ENCODE peak calls at places on chromosomes 11 and 22, in five cellular contexts. N is NB4, T is fibroblast of mammary gland, S is left ventricle myocardium inferior, A is lower lobe of right lung. B is an unnamed sample.

GRCh38 chr11:80103149-80103859 is 662.5 kb upstream of the TENM4 start:
- DNase-seq in N (no peak), T (peak; percentile 95), S (no peak), A (no peak), B (peak; percentile 93)

GRCh38 chr22:24859587-24859986 is 53.6 kb downstream of the SGSM1 start:
- DNase-seq in N (no peak), T (no peak), S (no peak), A (no peak), B (no peak)

GRCh38 chr11:112412383-112412782 is 151.7 kb upstream of the PLET1 start:
- DNase-seq in N (no peak), T (peak; percentile 2), S (no peak), A (no peak), B (no peak)

GRCh38 chr11:11391796-11392195 is 38.7 kb upstream of the CSNK2A3 start:
- DNase-seq in N (no peak), T (peak; percentile 94), S (no peak), A (no peak), B (peak; percentile 86)

GRCh38 chr11:27876209-27876775 is 176.0 kb upstream of the BDNF start:
- DNase-seq in N (no peak), T (no peak), S (no peak), A (no peak), B (no peak)

GRCh38 chr11:27470166-27470565 is 2.4 kb downstream of the LGR4 start:
- DNase-seq in N (no peak), T (no peak), S (no peak), A (no peak), B (no peak)

GRCh38 chr11:6568191-6568918 is 35.1 kb downstream of the RRP8 start:
- DNase-seq in N (peak; percentile 10), T (peak; percentile 71), S (peak; percentile 51), A (no peak), B (peak; percentile 73)

GRCh38 chr11:125297346-125297910 is 132.9 kb downstream of the PKNOX2 start:
- DNase-seq in N (no peak), T (no peak), S (no peak), A (no peak), B (no peak)

GRCh38 chr22:26492220-26492619 is 8.5 kb downstream of the SRRD start:
- DNase-seq in N (no peak), T (no peak), S (no peak), A (no peak), B (no peak)

GRCh38 chr11:74288161-74288560 is 23.3 kb downstream of the P4HA3 start:
- DNase-seq in N (peak; percentile 16), T (peak; percentile 99), S (no peak), A (no peak), B (peak; percentile 95)

GRCh38 chr11:109789911-109790310 is 303.3 kb upstream of the ZC3H12C start:
- DNase-seq in N (no peak), T (no peak), S (no peak), A (no peak), B (no peak)

GRCh38 chr11:33598426-33599069 is 102.1 kb downstream of the C11orf91 start:
- DNase-seq in N (no peak), T (peak; percentile 13), S (no peak), A (no peak), B (no peak)

GRCh38 chr11:9732453-9732852 is 68.6 kb downstream of the SWAP70 start:
- DNase-seq in N (no peak), T (no peak), S (no peak), A (no peak), B (no peak)

GRCh38 chr22:30117256-30117655 is 37.0 kb downstream of the HORMAD2 start:
- DNase-seq in N (no peak), T (no peak), S (no peak), A (no peak), B (no peak)

GRCh38 chr11:31601635-31602282 is 92.2 kb downstream of the ELP4 start:
- DNase-seq in N (no peak), T (no peak), S (no peak), A (no peak), B (no peak)

DNA sequence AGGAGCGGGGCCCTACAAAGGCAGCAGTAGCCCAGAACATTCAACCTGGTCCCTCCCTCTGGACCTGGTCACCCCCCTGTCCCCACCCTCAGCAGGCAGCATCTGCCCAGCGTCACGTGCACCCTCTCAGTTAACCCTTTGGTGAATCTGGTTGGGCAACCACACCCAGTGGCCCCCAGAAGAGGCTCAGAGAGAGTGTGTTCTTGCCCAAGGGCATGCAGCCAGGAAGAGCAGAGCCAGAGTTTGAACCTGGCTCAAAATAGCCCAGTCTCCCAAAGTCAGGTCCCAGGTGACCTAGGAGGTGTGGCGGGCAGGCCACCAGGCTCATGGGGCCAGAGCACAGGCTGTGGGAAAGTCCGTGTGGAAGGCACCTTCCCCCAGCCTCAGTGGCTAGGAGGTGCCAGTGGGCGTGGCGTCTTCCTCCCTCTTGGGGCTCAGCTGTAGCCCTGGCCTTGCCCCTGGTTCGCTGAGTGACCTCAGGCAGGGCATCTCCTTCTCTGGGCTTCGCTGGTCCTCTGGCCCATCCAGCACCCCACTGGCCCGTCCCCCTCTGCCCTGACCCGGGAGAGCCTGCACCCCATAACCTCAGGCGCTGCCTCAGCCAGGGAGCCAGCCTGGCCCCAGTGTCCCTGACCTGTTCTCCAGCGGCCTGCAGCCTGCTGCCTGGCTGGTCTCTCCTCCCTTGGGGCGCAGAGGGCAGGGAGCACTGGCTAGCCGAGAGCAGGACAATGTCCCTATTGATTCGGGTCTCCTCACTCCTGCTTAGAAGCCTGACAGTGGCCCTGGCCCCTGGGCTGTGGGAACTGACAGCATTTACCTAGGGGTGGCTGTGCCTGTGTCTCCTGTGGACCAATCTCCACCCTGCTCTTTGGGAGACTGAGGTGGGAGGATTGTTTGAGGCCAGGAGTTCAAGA is 7.0 kb downstream of the ALDH3B1 start:
- DNase-seq in N (no peak), T (no peak), S (no peak), A (peak; percentile 56), B (no peak)
- TF ChIP-seq CTCF in N (no peak), T (no peak), S (no peak), A (no peak), B (no peak)

GRCh38 chr22:42619261-42620063 is 4.8 kb upstream of the POLDIP3 start:
- DNase-seq in N (no peak), T (no peak), S (no peak), A (no peak), B (no peak)

GRCh38 chr22:42623301-42623751 is 8.6 kb upstream of the POLDIP3 start:
- DNase-seq in N (no peak), T (no peak), S (no peak), A (no peak), B (no peak)

GRCh38 chr22:42620084-42620483 is 5.4 kb upstream of the POLDIP3 start:
- DNase-seq in N (no peak), T (no peak), S (no peak), A (no peak), B (no peak)

GRCh38 chr22:42622061-42622710 is 7.5 kb upstream of the POLDIP3 start:
- DNase-seq in N (no peak), T (no peak), S (no peak), A (no peak), B (no peak)

DNA sequence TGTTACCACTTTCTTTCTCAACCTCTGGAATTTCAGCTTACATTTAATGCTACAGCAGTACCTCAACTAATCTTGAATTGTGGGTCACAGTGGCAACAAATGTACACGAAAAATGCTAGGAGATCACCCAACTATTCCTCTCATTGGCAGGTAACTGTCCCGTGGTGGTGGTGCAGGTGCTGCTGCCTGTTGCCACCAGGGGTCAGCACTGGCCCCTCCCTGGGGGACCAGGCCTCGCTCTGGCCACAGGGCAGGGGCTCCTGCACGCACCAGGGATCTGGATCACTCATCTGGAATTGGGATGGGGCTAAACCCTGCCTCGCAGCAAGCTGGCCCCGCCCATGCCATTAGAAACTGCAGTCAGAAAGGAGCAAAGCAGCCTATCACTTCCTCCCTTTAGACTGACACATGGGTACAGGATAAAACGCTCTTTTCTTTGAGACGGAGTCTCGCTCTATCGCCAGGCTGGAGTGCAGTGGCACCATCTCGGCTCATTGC is 6.9 kb upstream of the POLDIP3 start:
- DNase-seq in N (peak; percentile 56), T (peak; percentile 77), S (peak; percentile 63), A (peak; percentile 74), B (peak; percentile 56)
- H3K4me3 ChIP-seq in N (no peak overlapping the region), T (no peak overlapping the region), S (no peak overlapping the region), A (no peak overlapping the region), B (no peak overlapping the region)

DNA sequence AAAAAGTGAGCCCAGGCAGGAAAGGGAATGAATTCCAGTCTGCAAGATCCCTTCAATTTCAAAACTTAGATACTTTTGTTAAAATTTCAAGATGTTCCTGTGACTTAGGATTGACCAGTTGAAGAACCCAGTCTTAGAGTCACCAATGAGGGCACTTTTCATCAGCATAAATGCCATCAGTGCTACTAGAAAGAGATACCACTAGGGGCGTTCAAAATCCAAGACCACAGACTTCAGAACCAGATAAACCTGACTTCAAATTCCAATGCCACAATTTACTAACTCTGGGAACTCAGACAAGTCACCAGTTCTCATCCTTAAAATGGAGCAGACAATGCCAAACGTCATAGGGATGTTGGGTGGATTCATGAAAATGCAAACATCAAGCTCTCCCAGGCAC is 523.2 kb downstream of the BUD13 start:
- DNase-seq in N (no peak), T (no peak), S (no peak), A (no peak), B (no peak)
- TF ChIP-seq CTCF in N (peak; percentile 13), T (no peak), S (no peak), A (no peak), B (no peak)

GRCh38 chr11:69823641-69824285 is 4.5 kb upstream of the FGF3 start:
- DNase-seq in N (no peak), T (no peak), S (no peak), A (no peak), B (no peak)

GRCh38 chr11:69819541-69820070 is 390 bp upstream of the FGF3 start:
- DNase-seq in N (no peak), T (no peak), S (no peak), A (no peak), B (no peak)

GRCh38 chr11:69822676-69823494 is 3.7 kb upstream of the FGF3 start:
- DNase-seq in N (no peak), T (no peak), S (no peak), A (no peak), B (no peak)

GRCh38 chr11:69820441-69820840 is 1.2 kb upstream of the FGF3 start:
- DNase-seq in N (no peak), T (no peak), S (no peak), A (no peak), B (no peak)

DNA sequence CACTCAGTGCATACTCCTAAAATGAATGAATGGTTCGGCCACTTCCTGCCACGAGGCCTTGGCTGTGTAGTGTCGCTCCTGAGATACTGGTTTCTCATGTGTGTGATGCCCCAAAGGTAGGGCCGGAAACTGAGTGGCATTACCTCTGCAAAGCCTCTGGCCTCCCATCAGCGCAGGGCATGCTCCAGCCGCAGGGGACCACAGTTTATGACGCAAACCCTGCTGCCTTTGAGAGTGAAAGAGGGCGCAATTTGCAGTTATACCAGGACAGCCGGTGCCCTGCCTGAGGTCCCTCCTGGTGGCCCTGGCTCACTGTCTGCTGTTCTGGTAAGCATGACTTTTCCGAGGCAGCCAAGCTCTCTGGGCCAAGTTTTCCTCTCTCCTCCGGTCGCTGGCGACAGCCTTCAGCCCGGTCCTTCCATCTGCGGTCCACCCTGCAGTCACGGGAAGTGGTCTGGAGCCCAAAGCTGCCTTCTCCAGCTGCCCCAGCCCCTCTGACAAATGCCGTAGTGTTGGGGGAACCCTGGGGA is 2.4 kb upstream of the FGF3 start:
- DNase-seq in N (peak; percentile 30), T (no peak), S (no peak), A (no peak), B (no peak)
- H3K4me3 ChIP-seq in N (no peak overlapping the region), T (no peak overlapping the region), S (no peak overlapping the region), A (no peak overlapping the region), B (no peak overlapping the region)

DNA sequence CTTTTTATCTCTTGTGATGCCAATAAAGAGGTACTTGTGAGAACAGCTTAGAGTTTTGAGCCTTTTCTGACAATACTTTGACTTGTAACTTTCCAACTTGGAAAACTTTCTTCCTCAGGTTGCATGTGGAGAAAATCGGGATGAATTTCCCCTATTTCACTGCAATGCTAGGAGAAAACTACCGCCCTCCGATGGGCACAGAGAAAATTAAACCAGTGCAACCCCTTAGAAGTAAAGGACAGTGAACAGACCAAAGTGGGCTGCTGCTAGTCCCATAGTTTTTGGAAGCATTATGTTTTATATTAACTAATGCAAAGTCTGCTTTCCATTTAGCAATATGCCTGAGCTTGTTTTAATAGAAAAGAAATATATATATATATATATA is 195.5 kb upstream of the RAG2 start:
- DNase-seq in N (no peak), T (no peak), S (no peak), A (no peak), B (no peak)
- TF ChIP-seq CTCF in N (peak; percentile 18), T (no peak), S (no peak), A (no peak), B (peak; percentile 12)

B was measured in astrocyte of the spinal cord.